ENCODE peak calls at places on chromosome 17, in ten cellular contexts. C, U, E, Z, L, O, R, D, P and A are unnamed samples.

GRCh38 chr17:39012725-39013124 is 45.5 kb upstream of the FBXO47 start:
- DNase-seq in E (no peak), D (no peak), Z (no peak), P (no peak), O (no peak), C (no peak), U (no peak), L (no peak), R (no peak), A (no peak)

GRCh38 chr17:6366144-6366755 is 68.7 kb downstream of the AIPL1 start:
- DNase-seq in E (no peak), O (no peak), U (no peak), Z (no peak), D (no peak), P (no peak), L (no peak), C (peak), R (no peak), A (no peak)

GRCh38 chr17:79808763-79809529 is 12.1 kb upstream of the CBX8 start:
- DNase-seq in C (no peak), P (no peak), Z (no peak), E (peak), U (peak), O (no peak), L (peak), R (peak), D (no peak), A (no peak)

GRCh38 chr17:36183001-36183810 is 6.8 kb upstream of the TBC1D3B start:
- DNase-seq in L (no peak), Z (peak), D (peak), C (peak), U (peak), R (no peak), E (no peak), O (peak), P (no peak), A (no peak)

GRCh38 chr17:77858291-77859034 is 100.0 kb upstream of the TNRC6C start:
- DNase-seq in P (no peak), C (no peak), O (no peak), L (no peak), Z (no peak), D (no peak), U (no peak), E (no peak), R (no peak), A (no peak)

GRCh38 chr17:55571095-55571494 is 59.8 kb upstream of the SMIM36 start:
- DNase-seq in E (no peak), R (no peak), L (no peak), P (no peak), D (no peak), C (peak), Z (no peak), O (no peak), U (no peak), A (no peak)

GRCh38 chr17:28700278-28700677 is 11.4 kb downstream of the PROCA1 start:
- DNase-seq in Z (no peak), O (no peak), C (no peak), L (no peak), P (no peak), D (no peak), R (no peak), U (no peak), E (no peak), A (no peak)

GRCh38 chr17:70767102-70767701 is 597.9 kb downstream of the KCNJ2 start:
- DNase-seq in C (peak), Z (no peak), R (peak), D (no peak), E (no peak), L (no peak), P (no peak), O (peak), U (no peak), A (no peak)

GRCh38 chr17:4073983-4074830 is 68.6 kb downstream of the ZZEF1 start:
- DNase-seq in E (peak), R (no peak), P (no peak), O (no peak), D (no peak), Z (no peak), C (peak), L (no peak), U (peak), A (no peak)

GRCh38 chr17:19250421-19251141 is 13.4 kb downstream of the EPN2 start:
- DNase-seq in O (peak), D (no peak), P (no peak), U (no peak), C (peak), R (no peak), E (no peak), L (no peak), Z (peak), A (no peak)

GRCh38 chr17:9115446-9116265 is 94.3 kb downstream of the NTN1 start:
- DNase-seq in P (peak), L (no peak), U (peak), R (no peak), O (no peak), C (peak), D (no peak), Z (peak), E (peak), A (no peak)

GRCh38 chr17:79966681-79967080 is 69.0 kb downstream of the TBC1D16 start:
- DNase-seq in R (no peak), O (no peak), P (no peak), C (no peak), L (no peak), D (no peak), U (no peak), Z (no peak), E (no peak), A (no peak)

GRCh38 chr17:59165933-59166342 is 10.4 kb downstream of the PRR11 start:
- DNase-seq in R (peak), C (peak), E (no peak), U (peak), P (peak), L (no peak), D (no peak), Z (no peak), O (peak), A (peak)

GRCh38 chr17:51352798-51353197 is 92.5 kb downstream of the UTP18 start:
- DNase-seq in Z (no peak), D (no peak), O (no peak), E (no peak), U (no peak), P (no peak), C (no peak), R (no peak), L (no peak), A (no peak)

GRCh38 chr17:43583332-43583731 is 37.2 kb upstream of the ETV4 start:
- DNase-seq in C (no peak), R (no peak), L (no peak), P (no peak), U (no peak), D (no peak), Z (no peak), O (no peak), E (no peak), A (no peak)

GRCh38 chr17:3556239-3556904 is 1.2 kb downstream of the TRPV3 start:
- DNase-seq in O (no peak), C (no peak), D (no peak), E (no peak), P (no peak), R (no peak), L (no peak), Z (no peak), U (no peak), A (no peak)

GRCh38 chr17:63929860-63930766 is 2.0 kb downstream of the CD79B start:
- DNase-seq in D (no peak), R (no peak), C (no peak), U (no peak), O (no peak), E (peak), Z (no peak), L (no peak), P (no peak), A (no peak)

GRCh38 chr17:45776896-45777295 is 7.2 kb upstream of the CRHR1 start:
- DNase-seq in E (no peak), Z (no peak), R (no peak), L (no peak), D (no peak), C (no peak), U (no peak), P (no peak), O (no peak), A (no peak)

GRCh38 chr17:55564077-55564476 is 52.8 kb upstream of the SMIM36 start:
- DNase-seq in D (no peak), U (no peak), R (no peak), Z (no peak), L (no peak), E (no peak), P (no peak), C (no peak), O (no peak), A (no peak)

GRCh38 chr17:57670769-57671545 is 74.1 kb downstream of the CCDC182 start:
- DNase-seq in U (no peak), R (no peak), L (peak), E (peak), Z (no peak), P (no peak), D (no peak), C (no peak), O (no peak), A (no peak)

GRCh38 chr17:39178516-39178915 is 12.6 kb upstream of the ARL5C start:
- DNase-seq in P (no peak), O (no peak), U (peak), L (no peak), D (no peak), C (peak), Z (no peak), R (no peak), E (no peak), A (peak)

GRCh38 chr17:38958756-38959155 is 8.4 kb downstream of the FBXO47 start:
- DNase-seq in P (no peak), O (no peak), L (no peak), R (no peak), C (no peak), E (no peak), U (no peak), Z (no peak), D (peak), A (no peak)

GRCh38 chr17:82257473-82257872 is 16.0 kb downstream of the CSNK1D start:
- DNase-seq in Z (no peak), P (no peak), D (no peak), L (no peak), C (peak), E (no peak), U (no peak), O (peak), R (no peak), A (no peak)

GRCh38 chr17:8681175-8681949 is 50.8 kb upstream of the MYH10 start:
- DNase-seq in U (no peak), L (no peak), Z (peak), R (no peak), E (no peak), D (peak), O (no peak), C (peak), P (no peak), A (no peak)

GRCh38 chr17:69084911-69085310 is 24.2 kb upstream of the ABCA9 start:
- DNase-seq in O (no peak), C (no peak), Z (no peak), E (no peak), D (no peak), P (peak), L (no peak), R (peak), U (no peak), A (no peak)

GRCh38 chr17:27206447-27206846 is 87.5 kb upstream of the WSB1 start:
- DNase-seq in D (no peak), E (no peak), O (no peak), P (no peak), C (peak), U (peak), L (no peak), R (peak), Z (no peak), A (no peak)

GRCh38 chr17:79702071-79702470 is 28.7 kb upstream of the ENPP7 start:
- DNase-seq in R (no peak), C (no peak), Z (no peak), P (no peak), O (no peak), D (no peak), U (no peak), E (no peak), L (no peak), A (no peak)

GRCh38 chr17:32261521-32261792 is 4.2 kb upstream of the RHBDL3 start:
- DNase-seq in C (no peak), O (no peak), L (no peak), Z (no peak), P (no peak), R (no peak), U (no peak), D (no peak), E (no peak), A (no peak)

GRCh38 chr17:37147301-37147812 is 198.6 kb downstream of the AATF start:
- DNase-seq in E (no peak), D (no peak), L (no peak), C (peak), O (no peak), U (no peak), R (no peak), Z (no peak), P (no peak), A (no peak)

GRCh38 chr17:63490858-63491400 is 14.1 kb downstream of the ACE start:
- DNase-seq in L (no peak), C (no peak), Z (no peak), U (no peak), D (no peak), E (no peak), P (no peak), O (no peak), R (no peak), A (no peak)

GRCh38 chr17:5705876-5706420 is 121.6 kb upstream of the NLRP1 start:
- DNase-seq in P (no peak), U (no peak), O (no peak), Z (no peak), D (no peak), R (no peak), E (no peak), L (no peak), C (no peak), A (no peak)

GRCh38 chr17:68238894-68239293 is 8.9 kb upstream of the AMZ2 start:
- DNase-seq in L (no peak), O (peak), C (no peak), Z (no peak), U (peak), E (no peak), P (no peak), R (no peak), D (no peak), A (no peak)

GRCh38 chr17:18093616-18094408 is 6.1 kb downstream of the DRG2 start:
- DNase-seq in R (peak), C (peak), E (no peak), O (no peak), Z (peak), D (peak), U (no peak), P (no peak), L (no peak), A (no peak)

GRCh38 chr17:62906881-62907280 is 59.2 kb upstream of the TANC2 start:
- DNase-seq in C (no peak), P (no peak), R (no peak), O (no peak), L (peak), Z (no peak), D (no peak), E (no peak), U (no peak), A (no peak)

GRCh38 chr17:39867084-39867890 is 715 bp upstream of the ZPBP2 start:
- DNase-seq in P (no peak), C (no peak), Z (no peak), E (no peak), L (no peak), O (no peak), D (no peak), U (peak), R (no peak), A (no peak)

GRCh38 chr17:63571632-63572310 is 21.5 kb downstream of the DCAF7 start:
- DNase-seq in L (no peak), C (peak), E (no peak), D (peak), P (no peak), R (no peak), U (no peak), Z (no peak), O (no peak), A (no peak)

GRCh38 chr17:59353106-59353854 is 21.8 kb downstream of the YPEL2 start:
- DNase-seq in C (no peak), D (no peak), U (no peak), P (no peak), Z (no peak), L (no peak), O (no peak), E (no peak), R (no peak), A (no peak)

GRCh38 chr17:67546578-67547527 is 169.8 kb downstream of the PITPNC1 start:
- DNase-seq in E (peak), P (no peak), U (peak), L (peak), Z (peak), O (peak), D (no peak), R (no peak), C (peak), A (no peak)

GRCh38 chr17:57595942-57596695 is 149.0 kb downstream of the CCDC182 start:
- DNase-seq in E (no peak), R (no peak), U (no peak), C (no peak), L (no peak), D (no peak), Z (no peak), P (no peak), O (peak), A (no peak)